ENCODE peak calls at places on chromosomes 3 and 15, in nine cellular contexts. One of them, this sample, is unnamed.

GRCh38 chr3:94028093-94028837 is at the start of gene STX19:
- DNase-seq in GM06990: no peak
- DNase-seq in thyroid gland: no peak
- DNase-seq in uterus: no peak
- DNase-seq in CD8-positive, alpha-beta T cell: no peak
- DNase-seq in GM23338: peak; percentile 21
- DNase-seq in psoas muscle: no peak
- DNase-seq in GM23248: no peak
- DNase-seq in HCT116: peak; percentile 2
- DNase-seq in this sample: no peak

GRCh38 chr3:130935761-130936160 is 41.9 kb downstream of the ATP2C1 start:
- DNase-seq in GM06990: no peak
- DNase-seq in thyroid gland: no peak
- DNase-seq in uterus: no peak
- DNase-seq in CD8-positive, alpha-beta T cell: no peak
- DNase-seq in GM23338: no peak
- DNase-seq in psoas muscle: no peak
- DNase-seq in GM23248: peak; percentile 80
- DNase-seq in HCT116: no peak
- DNase-seq in this sample: no peak

GRCh38 chr3:129195731-129196256 is 12.1 kb upstream of the CNBP start:
- DNase-seq in GM06990: no peak
- DNase-seq in thyroid gland: no peak
- DNase-seq in uterus: peak; percentile 76
- DNase-seq in CD8-positive, alpha-beta T cell: no peak
- DNase-seq in GM23338: no peak
- DNase-seq in psoas muscle: peak; percentile 46
- DNase-seq in GM23248: peak; percentile 97
- DNase-seq in HCT116: no peak
- DNase-seq in this sample: peak; percentile 40

GRCh38 chr3:52204337-52205073 is 6.5 kb downstream of the ALAS1 start:
- DNase-seq in GM06990: no peak
- DNase-seq in thyroid gland: no peak
- DNase-seq in uterus: no peak
- DNase-seq in CD8-positive, alpha-beta T cell: no peak
- DNase-seq in GM23338: no peak
- DNase-seq in psoas muscle: no peak
- DNase-seq in GM23248: peak; percentile 55
- DNase-seq in HCT116: no peak
- DNase-seq in this sample: no peak

GRCh38 chr3:98692787-98693473 is 70.2 kb upstream of the ST3GAL6 start:
- DNase-seq in GM06990: no peak
- DNase-seq in thyroid gland: no peak
- DNase-seq in uterus: no peak
- DNase-seq in CD8-positive, alpha-beta T cell: no peak
- DNase-seq in GM23338: no peak
- DNase-seq in psoas muscle: peak; percentile 33
- DNase-seq in GM23248: no peak
- DNase-seq in HCT116: no peak
- DNase-seq in this sample: no peak

GRCh38 chr3:172134352-172134751 is 95.0 kb downstream of the FNDC3B start:
- DNase-seq in GM06990: peak; percentile 69
- DNase-seq in thyroid gland: no peak
- DNase-seq in uterus: no peak
- DNase-seq in CD8-positive, alpha-beta T cell: no peak
- DNase-seq in GM23338: no peak
- DNase-seq in psoas muscle: no peak
- DNase-seq in GM23248: no peak
- DNase-seq in HCT116: no peak
- DNase-seq in this sample: no peak

GRCh38 chr3:59192473-59192872 is 142.6 kb upstream of the CFAP20DC start:
- DNase-seq in GM06990: no peak
- DNase-seq in thyroid gland: no peak
- DNase-seq in uterus: no peak
- DNase-seq in CD8-positive, alpha-beta T cell: no peak
- DNase-seq in GM23338: no peak
- DNase-seq in psoas muscle: no peak
- DNase-seq in GM23248: peak; percentile 85
- DNase-seq in HCT116: no peak
- DNase-seq in this sample: no peak

GRCh38 chr3:32495085-32495484 is 7.6 kb downstream of the CMTM6 start:
- DNase-seq in GM06990: no peak
- DNase-seq in thyroid gland: no peak
- DNase-seq in uterus: no peak
- DNase-seq in CD8-positive, alpha-beta T cell: no peak
- DNase-seq in GM23338: no peak
- DNase-seq in psoas muscle: no peak
- DNase-seq in GM23248: no peak
- DNase-seq in HCT116: no peak
- DNase-seq in this sample: no peak

GRCh38 chr15:78752492-78753358 is 58.5 kb downstream of the ADAMTS7 start:
- DNase-seq in GM06990: no peak
- DNase-seq in thyroid gland: no peak
- DNase-seq in uterus: no peak
- DNase-seq in CD8-positive, alpha-beta T cell: no peak
- DNase-seq in GM23338: no peak
- DNase-seq in psoas muscle: no peak
- DNase-seq in GM23248: no peak
- DNase-seq in HCT116: no peak
- DNase-seq in this sample: no peak

GRCh38 chr3:134312072-134312872 is 61.6 kb upstream of the RYK start:
- DNase-seq in GM06990: peak; percentile 29
- DNase-seq in thyroid gland: peak; percentile 84
- DNase-seq in uterus: no peak
- DNase-seq in CD8-positive, alpha-beta T cell: no peak
- DNase-seq in GM23338: peak; percentile 67
- DNase-seq in psoas muscle: peak; percentile 39
- DNase-seq in GM23248: peak; percentile 47
- DNase-seq in HCT116: no peak
- DNase-seq in this sample: no peak

GRCh38 chr15:43212299-43212698 is 8.5 kb downstream of the EPB42 start:
- DNase-seq in GM06990: no peak
- DNase-seq in thyroid gland: no peak
- DNase-seq in uterus: no peak
- DNase-seq in CD8-positive, alpha-beta T cell: no peak
- DNase-seq in GM23338: no peak
- DNase-seq in psoas muscle: no peak
- DNase-seq in GM23248: no peak
- DNase-seq in HCT116: no peak
- DNase-seq in this sample: no peak

GRCh38 chr3:195385526-195385925 is 57.3 kb downstream of the ACAP2 start:
- DNase-seq in GM06990: no peak
- DNase-seq in thyroid gland: no peak
- DNase-seq in uterus: no peak
- DNase-seq in CD8-positive, alpha-beta T cell: no peak
- DNase-seq in GM23338: peak; percentile 84
- DNase-seq in psoas muscle: no peak
- DNase-seq in GM23248: no peak
- DNase-seq in HCT116: no peak
- DNase-seq in this sample: no peak

GRCh38 chr3:173501941-173502489 is 104.5 kb downstream of the NLGN1 start:
- DNase-seq in GM06990: no peak
- DNase-seq in thyroid gland: no peak
- DNase-seq in uterus: no peak
- DNase-seq in CD8-positive, alpha-beta T cell: no peak
- DNase-seq in GM23338: no peak
- DNase-seq in psoas muscle: no peak
- DNase-seq in GM23248: peak; percentile 57
- DNase-seq in HCT116: no peak
- DNase-seq in this sample: no peak

GRCh38 chr3:12940854-12941253 is 99.5 kb upstream of the RPL32 start:
- DNase-seq in GM06990: no peak
- DNase-seq in thyroid gland: no peak
- DNase-seq in uterus: no peak
- DNase-seq in CD8-positive, alpha-beta T cell: no peak
- DNase-seq in GM23338: no peak
- DNase-seq in psoas muscle: no peak
- DNase-seq in GM23248: no peak
- DNase-seq in HCT116: no peak
- DNase-seq in this sample: no peak

GRCh38 chr15:25422021-25422420 is 16.8 kb downstream of the UBE3A start:
- DNase-seq in GM06990: no peak
- DNase-seq in thyroid gland: no peak
- DNase-seq in uterus: no peak
- DNase-seq in CD8-positive, alpha-beta T cell: no peak
- DNase-seq in GM23338: no peak
- DNase-seq in psoas muscle: no peak
- DNase-seq in GM23248: peak; percentile 24
- DNase-seq in HCT116: no peak
- DNase-seq in this sample: no peak

GRCh38 chr15:67050062-67050461 is 15.3 kb upstream of the SMAD3 start:
- DNase-seq in GM06990: no peak
- DNase-seq in thyroid gland: no peak
- DNase-seq in uterus: peak; percentile 38
- DNase-seq in CD8-positive, alpha-beta T cell: no peak
- DNase-seq in GM23338: no peak
- DNase-seq in psoas muscle: no peak
- DNase-seq in GM23248: peak; percentile 81
- DNase-seq in HCT116: no peak
- DNase-seq in this sample: no peak

GRCh38 chr15:81297147-81297572 is 26.8 kb downstream of the STARD5 start:
- DNase-seq in GM06990: no peak
- DNase-seq in thyroid gland: no peak
- DNase-seq in uterus: no peak
- DNase-seq in CD8-positive, alpha-beta T cell: no peak
- DNase-seq in GM23338: no peak
- DNase-seq in psoas muscle: no peak
- DNase-seq in GM23248: peak; percentile 76
- DNase-seq in HCT116: peak; percentile 44
- DNase-seq in this sample: no peak

GRCh38 chr15:52005748-52006701 is 13.0 kb upstream of the MAPK6 start:
- DNase-seq in GM06990: peak; percentile 74
- DNase-seq in thyroid gland: peak; percentile 34
- DNase-seq in uterus: no peak
- DNase-seq in CD8-positive, alpha-beta T cell: no peak
- DNase-seq in GM23338: no peak
- DNase-seq in psoas muscle: no peak
- DNase-seq in GM23248: peak; percentile 81
- DNase-seq in HCT116: no peak
- DNase-seq in this sample: no peak

GRCh38 chr15:69631978-69632377 is 179.4 kb downstream of the RPLP1 start:
- DNase-seq in GM06990: no peak
- DNase-seq in thyroid gland: no peak
- DNase-seq in uterus: no peak
- DNase-seq in CD8-positive, alpha-beta T cell: no peak
- DNase-seq in GM23338: no peak
- DNase-seq in psoas muscle: no peak
- DNase-seq in GM23248: no peak
- DNase-seq in HCT116: no peak
- DNase-seq in this sample: no peak

GRCh38 chr15:69627548-69628158 is 175.0 kb downstream of the RPLP1 start:
- DNase-seq in GM06990: no peak
- DNase-seq in thyroid gland: no peak
- DNase-seq in uterus: no peak
- DNase-seq in CD8-positive, alpha-beta T cell: no peak
- DNase-seq in GM23338: no peak
- DNase-seq in psoas muscle: no peak
- DNase-seq in GM23248: no peak
- DNase-seq in HCT116: no peak
- DNase-seq in this sample: no peak

GRCh38 chr15:69631005-69631404 is 178.4 kb downstream of the RPLP1 start:
- DNase-seq in GM06990: no peak
- DNase-seq in thyroid gland: no peak
- DNase-seq in uterus: no peak
- DNase-seq in CD8-positive, alpha-beta T cell: no peak
- DNase-seq in GM23338: no peak
- DNase-seq in psoas muscle: no peak
- DNase-seq in GM23248: no peak
- DNase-seq in HCT116: no peak
- DNase-seq in this sample: no peak

GRCh38 chr15:69628256-69629093 is 175.9 kb downstream of the RPLP1 start:
- DNase-seq in GM06990: no peak
- DNase-seq in thyroid gland: no peak
- DNase-seq in uterus: no peak
- DNase-seq in CD8-positive, alpha-beta T cell: no peak
- DNase-seq in GM23338: no peak
- DNase-seq in psoas muscle: no peak
- DNase-seq in GM23248: no peak
- DNase-seq in HCT116: no peak
- DNase-seq in this sample: no peak

GRCh38 chr15:69629631-69630161 is 177.1 kb downstream of the RPLP1 start:
- DNase-seq in GM06990: peak; percentile 13
- DNase-seq in thyroid gland: no peak
- DNase-seq in uterus: no peak
- DNase-seq in CD8-positive, alpha-beta T cell: no peak
- DNase-seq in GM23338: no peak
- DNase-seq in psoas muscle: no peak
- DNase-seq in GM23248: no peak
- DNase-seq in HCT116: no peak
- DNase-seq in this sample: no peak
- H3K27me3 ChIP-seq in GM06990: peaks cover 1% of the 10 kb centered on the region
- H3K27me3 ChIP-seq in thyroid gland: no peaks in the 10 kb centered on the region
- H3K27me3 ChIP-seq in uterus: no peaks in the 10 kb centered on the region
- H3K27me3 ChIP-seq in CD8-positive, alpha-beta T cell: no peaks in the 10 kb centered on the region
- H3K27me3 ChIP-seq in GM23338: no peaks in the 10 kb centered on the region
- H3K27me3 ChIP-seq in psoas muscle: no peaks in the 10 kb centered on the region
- H3K27me3 ChIP-seq in GM23248: peaks cover 86% of the 10 kb centered on the region
- H3K27me3 ChIP-seq in HCT116: peaks cover 74% of the 10 kb centered on the region
- H3K27me3 ChIP-seq in this sample: no peaks in the 10 kb centered on the region

GRCh38 chr3:123447416-123447748 is 1.5 kb downstream of the ADCY5 start:
- DNase-seq in GM06990: no peak
- DNase-seq in thyroid gland: no peak
- DNase-seq in uterus: no peak
- DNase-seq in CD8-positive, alpha-beta T cell: no peak
- DNase-seq in GM23338: no peak
- DNase-seq in psoas muscle: no peak
- DNase-seq in GM23248: no peak
- DNase-seq in HCT116: no peak
- DNase-seq in this sample: no peak
- H3K27me3 ChIP-seq in GM06990: peaks cover 3% of the 10 kb centered on the region
- H3K27me3 ChIP-seq in thyroid gland: peaks cover 19% of the 10 kb centered on the region
- H3K27me3 ChIP-seq in uterus: no peaks in the 10 kb centered on the region
- H3K27me3 ChIP-seq in CD8-positive, alpha-beta T cell: peaks cover 22% of the 10 kb centered on the region
- H3K27me3 ChIP-seq in GM23338: peaks cover 46% of the 10 kb centered on the region
- H3K27me3 ChIP-seq in psoas muscle: no peaks in the 10 kb centered on the region
- H3K27me3 ChIP-seq in GM23248: peaks cover 60% of the 10 kb centered on the region
- H3K27me3 ChIP-seq in HCT116: peaks cover 6% of the 10 kb centered on the region
- H3K27me3 ChIP-seq in this sample: no peaks in the 10 kb centered on the region

GRCh38 chr3:108757404-108757982 is at the start of gene RETNLB:
- DNase-seq in GM06990: no peak
- DNase-seq in thyroid gland: no peak
- DNase-seq in uterus: no peak
- DNase-seq in CD8-positive, alpha-beta T cell: no peak
- DNase-seq in GM23338: no peak
- DNase-seq in psoas muscle: no peak
- DNase-seq in GM23248: no peak
- DNase-seq in HCT116: no peak
- DNase-seq in this sample: no peak

GRCh38 chr3:108755686-108756085 is 1.5 kb downstream of the RETNLB start:
- DNase-seq in GM06990: no peak
- DNase-seq in thyroid gland: no peak
- DNase-seq in uterus: no peak
- DNase-seq in CD8-positive, alpha-beta T cell: no peak
- DNase-seq in GM23338: no peak
- DNase-seq in psoas muscle: no peak
- DNase-seq in GM23248: no peak
- DNase-seq in HCT116: no peak
- DNase-seq in this sample: no peak
- H3K27me3 ChIP-seq in GM06990: no peaks in the 10 kb centered on the region
- H3K27me3 ChIP-seq in thyroid gland: no peaks in the 10 kb centered on the region
- H3K27me3 ChIP-seq in uterus: no peaks in the 10 kb centered on the region
- H3K27me3 ChIP-seq in CD8-positive, alpha-beta T cell: no peaks in the 10 kb centered on the region
- H3K27me3 ChIP-seq in GM23338: no peaks in the 10 kb centered on the region
- H3K27me3 ChIP-seq in psoas muscle: no peaks in the 10 kb centered on the region
- H3K27me3 ChIP-seq in GM23248: no peaks in the 10 kb centered on the region
- H3K27me3 ChIP-seq in HCT116: no peaks in the 10 kb centered on the region
- H3K27me3 ChIP-seq in this sample: no peaks in the 10 kb centered on the region

GRCh38 chr3:87135412-87135811 is 91.7 kb upstream of the CHMP2B start:
- DNase-seq in GM06990: no peak
- DNase-seq in thyroid gland: no peak
- DNase-seq in uterus: no peak
- DNase-seq in CD8-positive, alpha-beta T cell: no peak
- DNase-seq in GM23338: no peak
- DNase-seq in psoas muscle: no peak
- DNase-seq in GM23248: no peak
- DNase-seq in HCT116: no peak
- DNase-seq in this sample: no peak
- H3K27me3 ChIP-seq in GM06990: no peaks in the 10 kb centered on the region
- H3K27me3 ChIP-seq in thyroid gland: no peaks in the 10 kb centered on the region
- H3K27me3 ChIP-seq in uterus: no peaks in the 10 kb centered on the region
- H3K27me3 ChIP-seq in CD8-positive, alpha-beta T cell: no peaks in the 10 kb centered on the region
- H3K27me3 ChIP-seq in GM23338: no peaks in the 10 kb centered on the region
- H3K27me3 ChIP-seq in psoas muscle: no peaks in the 10 kb centered on the region
- H3K27me3 ChIP-seq in GM23248: no peaks in the 10 kb centered on the region
- H3K27me3 ChIP-seq in HCT116: no peaks in the 10 kb centered on the region
- H3K27me3 ChIP-seq in this sample: no peaks in the 10 kb centered on the region